ENCODE peak calls at places on chromosomes 2 and 18, in four cellular contexts. Z is GM12878, N is HepG2, J is K562. X is an unnamed sample.

GRCh38 chr2:133937669-133938068 is 316.2 kb upstream of the MGAT5 start:
- DNase-seq in Z (no peak), N (no peak), J (no peak), X (no peak)

GRCh38 chr2:74093426-74093825 is 54.3 kb downstream of the BOLA3 start:
- DNase-seq in Z (no peak), N (no peak), J (no peak), X (no peak)

GRCh38 chr2:168850846-168851245 is 39.4 kb downstream of the SPC25 start:
- DNase-seq in Z (no peak), N (no peak), J (no peak), X (no peak)

GRCh38 chr2:191650896-191651773 is 26.8 kb upstream of the NABP1 start:
- DNase-seq in Z (peak; percentile 73), N (no peak), J (no peak), X (no peak)

GRCh38 chr18:26091047-26091630 is 726 bp upstream of the SS18 start:
- DNase-seq in Z (peak; percentile 51), N (peak; percentile 54), J (peak; percentile 84), X (no peak)

GRCh38 chr2:69798466-69798908 is 31.0 kb upstream of the GMCL1 start:
- DNase-seq in Z (no peak), N (no peak), J (no peak), X (no peak)

GRCh38 chr2:26583381-26583911 is 57.7 kb downstream of the CIB4 start:
- DNase-seq in Z (no peak), N (no peak), J (no peak), X (no peak)

GRCh38 chr2:128448331-128449225 is 129.9 kb upstream of the HS6ST1 start:
- DNase-seq in Z (no peak), N (no peak), J (no peak), X (no peak)

GRCh38 chr2:69693472-69694450 is 48.2 kb upstream of the ANXA4 start:
- DNase-seq in Z (peak; percentile 63), N (no peak), J (no peak), X (no peak)

GRCh38 chr2:224221455-224221913 is 180.4 kb downstream of the FAM124B start:
- DNase-seq in Z (no peak), N (no peak), J (no peak), X (peak; percentile 61)

GRCh38 chr2:210421916-210422315 is 54.6 kb downstream of the LANCL1 start:
- DNase-seq in Z (no peak), N (peak; percentile 9), J (no peak), X (no peak)

GRCh38 chr2:43086451-43087221 is 139.8 kb downstream of the ZFP36L2 start:
- DNase-seq in Z (no peak), N (peak; percentile 50), J (no peak), X (no peak)

GRCh38 chr2:175579646-175580045 is 398.1 kb upstream of the ATP5MC3 start:
- DNase-seq in Z (no peak), N (no peak), J (no peak), X (no peak)

GRCh38 chr2:39160982-39161381 is 40.1 kb upstream of the SOS1 start:
- DNase-seq in Z (no peak), N (no peak), J (no peak), X (no peak)

GRCh38 chr18:58213931-58214431 is 170.0 kb downstream of the NEDD4L start:
- DNase-seq in Z (no peak), N (no peak), J (no peak), X (no peak)

GRCh38 chr2:191376981-191377629 is 131.9 kb downstream of the MYO1B start:
- DNase-seq in Z (peak; percentile 5), N (peak; percentile 86), J (peak; percentile 52), X (no peak)

DNA sequence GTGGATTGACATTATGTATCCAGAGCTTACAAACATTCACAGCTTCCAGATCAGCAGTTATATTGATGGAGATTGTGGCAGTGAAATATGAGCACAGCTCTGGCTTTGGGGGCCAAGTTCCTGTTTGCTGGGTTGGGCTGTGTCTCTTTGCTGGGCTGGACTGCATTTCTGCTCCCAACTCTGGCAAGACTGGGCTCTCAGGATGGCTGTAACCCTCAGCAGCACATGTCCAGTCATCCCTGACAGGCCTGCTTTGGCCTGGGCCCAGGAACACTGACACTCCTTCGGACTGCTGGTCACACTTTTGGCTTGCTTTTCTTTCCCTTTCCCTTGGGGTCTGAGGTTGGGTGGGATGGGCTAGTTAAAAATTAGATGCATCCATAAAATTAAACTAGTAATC is 17.9 kb upstream of the VPS4B start:
- DNase-seq in Z (no peak), N (no peak), J (no peak), X (no peak)
- TF ChIP-seq CREB1 in Z (no peak), N (no peak), J (no peak), X (no peak)

DNA sequence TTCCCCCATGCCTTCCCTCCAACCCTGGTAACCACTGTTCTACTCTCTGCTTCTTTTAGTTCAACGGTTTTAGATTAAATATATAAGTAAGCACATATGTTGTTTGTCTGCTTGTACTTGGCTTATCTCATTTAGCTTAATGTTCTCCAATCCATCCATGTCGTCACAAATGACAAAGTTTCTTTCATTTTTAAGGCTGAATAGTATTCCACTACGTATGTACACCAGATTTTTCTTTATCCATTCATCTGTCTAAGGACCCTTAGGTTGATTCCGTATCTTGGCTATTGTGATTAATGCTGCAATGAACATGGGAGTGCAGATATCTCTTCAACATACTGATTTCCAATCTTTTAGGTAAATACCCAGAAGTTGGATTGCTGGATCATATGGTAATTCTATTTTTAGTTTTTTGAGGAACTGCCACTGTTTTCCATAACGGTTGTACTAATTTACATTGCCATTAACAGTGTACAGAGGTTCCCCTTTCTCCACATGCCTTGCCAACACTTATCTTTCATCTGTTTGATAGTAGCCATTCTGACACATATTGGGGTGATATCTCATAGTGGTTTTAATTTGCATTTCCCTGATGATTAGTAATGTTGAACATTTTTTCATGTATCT is 8.1 kb downstream of the ASB3 start:
- DNase-seq in Z (no peak), N (no peak), J (no peak), X (no peak)
- H3K9ac ChIP-seq in Z (no peak overlapping the region), N (no peak overlapping the region), J (no peak overlapping the region), X (no peak overlapping the region)

GRCh38 chr2:127419112-127419430 is 844 bp downstream of the PROC start:
- DNase-seq in Z (no peak), N (no peak), J (no peak), X (no peak)

GRCh38 chr2:127421116-127421800 is 3.0 kb downstream of the PROC start:
- DNase-seq in Z (no peak), N (no peak), J (no peak), X (peak; percentile 43)

GRCh38 chr2:127418300-127419111 is at the start of gene PROC:
- DNase-seq in Z (no peak), N (peak; percentile 93), J (no peak), X (no peak)

GRCh38 chr2:127419448-127420038 is 1.3 kb downstream of the PROC start:
- DNase-seq in Z (no peak), N (peak; percentile 69), J (no peak), X (no peak)

GRCh38 chr2:127420039-127420864 is 2.0 kb downstream of the PROC start:
- DNase-seq in Z (no peak), N (no peak), J (no peak), X (no peak)
- TF ChIP-seq CREB1 in Z (no peak), N (no peak), J (no peak), X (no peak)

GRCh38 chr2:234348081-234348480 is 148.8 kb downstream of the ARL4C start:
- DNase-seq in Z (no peak), N (no peak), J (no peak), X (no peak)
- H3K9ac ChIP-seq in Z (no peak overlapping the region), N (no peak overlapping the region), J (no peak overlapping the region), X (no peak overlapping the region)

GRCh38 chr2:23381084-23381483 is 3.9 kb upstream of the KLHL29 start:
- DNase-seq in Z (peak; percentile 44), N (peak; percentile 18), J (no peak), X (no peak)
- TF ChIP-seq CREB1 in Z (no peak), N (no peak), J (no peak), X (no peak)

GRCh38 chr2:1856922-1857321 is 112.6 kb upstream of the PXDN start:
- DNase-seq in Z (no peak), N (no peak), J (peak; percentile 37), X (no peak)
- H3K9ac ChIP-seq in Z (no peak overlapping the region), N (no peak overlapping the region), J (no peak overlapping the region), X (no peak overlapping the region)

GRCh38 chr2:20104900-20105545 is 53.6 kb upstream of the LAPTM4A start:
- DNase-seq in Z (no peak), N (no peak), J (no peak), X (no peak)
- TF ChIP-seq CREB1 in Z (no peak), N (no peak), J (no peak), X (no peak)